ENCODE peak calls at places on chromosomes 1 and 21, in six cellular contexts. I is A549, N is breast epithelium, O is body of pancreas, Z is DND-41, D is psoas muscle. M is an unnamed sample.

GRCh38 chr1:234756066-234756783 is 146.2 kb upstream of the IRF2BP2 start:
- DNase-seq in N (no peak), Z (no peak), O (no peak), I (no peak), D (no peak), M (no peak)

GRCh38 chr1:81547261-81547911 is 253.3 kb upstream of the ADGRL2 start:
- DNase-seq in D (no peak), O (no peak), Z (no peak), I (no peak), N (no peak), M (no peak)

GRCh38 chr1:8427493-8427892 is 109.6 kb downstream of the SLC45A1 start:
- DNase-seq in N (no peak), I (no peak), D (no peak), O (no peak), Z (peak; percentile 58), M (no peak)

GRCh38 chr1:85295006-85295431 is 18.6 kb upstream of the BCL10 start:
- DNase-seq in O (no peak), I (no peak), Z (no peak), D (no peak), N (no peak), M (no peak)

GRCh38 chr1:62175568-62176179 is 19.0 kb upstream of the L1TD1 start:
- DNase-seq in I (peak; percentile 41), D (no peak), O (peak; percentile 59), N (no peak), Z (peak; percentile 40), M (no peak)

GRCh38 chr1:30888391-30888790 is 20.2 kb downstream of the SDC3 start:
- DNase-seq in N (peak; percentile 76), D (peak; percentile 58), Z (no peak), I (no peak), O (no peak), M (peak; percentile 72)

GRCh38 chr1:107821340-107821739 is 143.6 kb downstream of the VAV3 start:
- DNase-seq in O (no peak), N (no peak), Z (no peak), I (no peak), D (no peak), M (no peak)

GRCh38 chr21:39022901-39023693 is 160.2 kb downstream of the PSMG1 start:
- DNase-seq in O (peak; percentile 61), N (no peak), I (no peak), Z (no peak), D (peak; percentile 73), M (no peak)

GRCh38 chr1:21736876-21737275 is 46.1 kb downstream of the USP48 start:
- DNase-seq in O (no peak), D (no peak), Z (no peak), I (no peak), N (no peak), M (no peak)

GRCh38 chr1:63321788-63322247 is 549 bp upstream of the FOXD3 start:
- DNase-seq in O (no peak), D (no peak), Z (no peak), N (no peak), I (no peak), M (no peak)

GRCh38 chr21:44918581-44919033 is 2.1 kb downstream of the ITGB2 start:
- DNase-seq in D (peak; percentile 29), O (no peak), N (no peak), Z (no peak), I (no peak), M (no peak)

GRCh38 chr1:170218261-170218660 is 72.5 kb downstream of the NTMT2 start:
- DNase-seq in Z (no peak), I (no peak), D (no peak), O (no peak), N (no peak), M (no peak)

GRCh38 chr1:29121516-29121937 is 2.2 kb downstream of the TMEM200B start:
- DNase-seq in Z (no peak), N (no peak), I (no peak), O (no peak), D (no peak), M (no peak)

GRCh38 chr21:25427828-25428227 is 179.5 kb downstream of the MRPL39 start:
- DNase-seq in I (no peak), D (no peak), N (no peak), O (no peak), Z (no peak), M (no peak)
- H3K27ac ChIP-seq in I (no peak overlapping the region), D (no peak overlapping the region), N (no peak overlapping the region), O (no peak overlapping the region), Z (no peak overlapping the region), M (no peak overlapping the region)

DNA sequence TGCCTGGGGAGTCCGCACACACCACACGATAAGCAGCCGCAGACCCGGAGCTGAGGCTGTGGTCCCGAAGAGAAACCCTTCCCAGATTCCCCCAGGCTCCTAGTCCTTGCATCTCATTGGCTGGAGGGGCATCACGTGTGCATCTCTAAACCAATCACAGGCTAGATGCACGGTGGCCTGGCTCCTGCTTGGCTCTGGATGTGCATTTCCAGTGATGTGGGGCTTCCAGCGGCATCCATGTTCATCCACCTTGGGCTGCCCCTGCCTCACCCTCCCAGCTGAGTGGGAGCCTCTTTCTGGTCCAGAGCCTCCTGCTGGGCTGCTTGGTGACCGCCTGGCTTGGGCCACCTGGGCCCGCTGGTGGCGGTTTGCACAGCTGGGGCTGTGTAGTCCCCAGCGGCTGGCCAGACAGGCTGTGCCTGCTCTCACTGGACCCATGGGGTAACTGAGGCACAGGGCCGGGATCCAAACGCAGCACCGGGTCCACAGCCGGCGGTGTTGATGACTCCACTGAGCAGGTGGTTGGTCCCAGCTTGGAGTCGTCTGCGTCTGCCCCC is 41.1 kb downstream of the COL6A1 start:
- DNase-seq in O (no peak), I (no peak), D (peak; percentile 77), N (no peak), Z (no peak), M (no peak)
- H3K27ac ChIP-seq in O (no peak overlapping the region), I (no peak overlapping the region), D (no peak overlapping the region), N (peak overlapping the region; percentile 34), Z (no peak overlapping the region), M (no peak overlapping the region)

DNA sequence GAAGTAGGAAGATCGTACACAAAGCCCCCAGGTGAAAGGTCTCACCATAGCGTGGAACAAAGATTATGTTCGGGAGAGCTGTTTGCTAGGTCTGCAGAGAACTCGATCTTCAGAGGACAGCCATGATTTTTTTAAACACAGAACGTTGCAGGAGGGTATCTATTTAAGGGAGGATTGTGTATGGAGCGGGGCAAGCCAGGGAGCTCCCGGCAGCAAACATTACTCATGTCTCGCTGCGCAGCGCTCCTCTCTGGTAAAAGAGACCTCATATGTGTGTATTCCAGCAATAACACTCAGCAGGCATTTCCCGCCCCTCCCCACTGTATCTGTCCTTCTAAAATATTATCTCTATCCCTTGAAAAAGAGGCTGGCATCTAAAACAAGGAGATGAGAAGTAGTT is 2.7 kb downstream of the GLIS1 start:
- DNase-seq in O (no peak), D (no peak), N (no peak), Z (no peak), I (no peak), M (no peak)
- H3K27ac ChIP-seq in O (no peak overlapping the region), D (no peak overlapping the region), N (peak overlapping the region; percentile 25), Z (no peak overlapping the region), I (no peak overlapping the region), M (no peak overlapping the region)

GRCh38 chr1:27594542-27595510 is 9.1 kb downstream of the AHDC1 start:
- DNase-seq in N (no peak), D (no peak), I (no peak), O (no peak), Z (no peak), M (no peak)
- H3K27ac ChIP-seq in N (peak overlapping the region; percentile 93), D (peak overlapping the region; percentile 62), I (peak overlapping the region; percentile 28), O (no peak overlapping the region), Z (no peak overlapping the region), M (peak overlapping the region; percentile 63)

GRCh38 chr1:16209847-16210407 is 2.5 kb downstream of the ARHGEF19 start:
- DNase-seq in O (no peak), I (no peak), D (no peak), N (no peak), Z (no peak), M (no peak)

GRCh38 chr1:16210581-16210980 is 1.9 kb downstream of the ARHGEF19 start:
- DNase-seq in D (no peak), O (no peak), I (no peak), Z (no peak), N (no peak), M (no peak)

GRCh38 chr1:16212251-16212961 is at the start of gene ARHGEF19:
- DNase-seq in I (no peak), Z (no peak), O (peak; percentile 76), N (peak; percentile 75), D (no peak), M (no peak)

GRCh38 chr1:16213013-16213412 is 561 bp upstream of the ARHGEF19 start:
- DNase-seq in D (no peak), N (no peak), Z (no peak), I (no peak), O (no peak), M (no peak)

GRCh38 chr1:16211824-16212223 is 628 bp downstream of the ARHGEF19 start:
- DNase-seq in D (no peak), I (no peak), Z (no peak), N (no peak), O (no peak), M (no peak)
- H3K27ac ChIP-seq in D (no peak overlapping the region), I (no peak overlapping the region), Z (no peak overlapping the region), N (peak overlapping the region; percentile 68), O (peak overlapping the region; percentile 73), M (no peak overlapping the region)